ENCODE peak calls at places on chromosomes 2 and 18, in seven cellular contexts. P is mucosa of descending colon; Z is NT2/D1; N is CD4-positive, CD25-positive, alpha-beta regulatory T cell; H is SJSA1; D is transverse colon; U is fibroblast of lung. B is an unnamed sample.

GRCh38 chr2:65367517-65367916 is 64.9 kb downstream of the SPRED2 start:
- DNase-seq in P (no peak), Z (no peak), N (no peak), H (peak; percentile 84), D (peak; percentile 36), U (peak; percentile 93), B (no peak)

GRCh38 chr2:11433875-11434274 is 32.1 kb downstream of the E2F6 start:
- DNase-seq in P (no peak), Z (no peak), N (no peak), H (no peak), D (no peak), U (no peak), B (no peak)

GRCh38 chr2:175195012-175195411 is 13.5 kb upstream of the ATP5MC3 start:
- DNase-seq in P (no peak), Z (no peak), N (no peak), H (no peak), D (no peak), U (no peak), B (no peak)

GRCh38 chr2:183070942-183071844 is 7.4 kb upstream of the DUSP19 start:
- DNase-seq in P (peak; percentile 63), Z (no peak), N (no peak), H (no peak), D (peak; percentile 36), U (peak; percentile 41), B (no peak)

GRCh38 chr2:203484266-203485112 is 50.6 kb downstream of the RAPH1 start:
- DNase-seq in P (peak; percentile 47), Z (peak; percentile 23), N (peak; percentile 34), H (no peak), D (peak; percentile 38), U (peak; percentile 52), B (peak; percentile 53)

GRCh38 chr18:79567481-79568147 is 112.0 kb upstream of the CTDP1 start:
- DNase-seq in P (no peak), Z (peak; percentile 58), N (no peak), H (peak; percentile 86), D (no peak), U (peak; percentile 76), B (no peak)

GRCh38 chr2:215746507-215747243 is 266.7 kb downstream of the MREG start:
- DNase-seq in P (no peak), Z (no peak), N (no peak), H (no peak), D (no peak), U (no peak), B (no peak)

GRCh38 chr2:9757430-9758287 is 85.6 kb upstream of the TAF1B start:
- DNase-seq in P (no peak), Z (no peak), N (no peak), H (no peak), D (no peak), U (peak; percentile 39), B (no peak)

GRCh38 chr2:200405599-200406298 is 99.3 kb downstream of the SPATS2L start:
- DNase-seq in P (peak; percentile 53), Z (no peak), N (no peak), H (peak; percentile 96), D (peak; percentile 21), U (peak; percentile 89), B (no peak)

GRCh38 chr2:16069933-16070647 is 129.7 kb downstream of the MYCN start:
- DNase-seq in P (no peak), Z (no peak), N (no peak), H (peak; percentile 4), D (no peak), U (no peak), B (no peak)

GRCh38 chr2:61878756-61879155 is 9.7 kb downstream of the CCT4 start:
- DNase-seq in P (no peak), Z (no peak), N (no peak), H (no peak), D (no peak), U (no peak), B (no peak)

GRCh38 chr18:23883277-23883790 is 131.2 kb upstream of the TTC39C start:
- DNase-seq in P (no peak), Z (no peak), N (no peak), H (no peak), D (no peak), U (no peak), B (no peak)

GRCh38 chr18:31516432-31516831 is 18.5 kb downstream of the DSG2 start:
- DNase-seq in P (no peak), Z (no peak), N (no peak), H (no peak), D (no peak), U (no peak), B (no peak)

GRCh38 chr2:7012141-7012809 is 95.1 kb downstream of the RNF144A start:
- DNase-seq in P (no peak), Z (no peak), N (no peak), H (peak; percentile 32), D (no peak), U (no peak), B (no peak)

GRCh38 chr2:8685697-8686358 is 4.0 kb downstream of the ID2 start:
- DNase-seq in P (peak; percentile 82), Z (peak; percentile 47), N (peak; percentile 63), H (peak; percentile 78), D (peak; percentile 81), U (peak; percentile 35), B (peak; percentile 80)

DNA sequence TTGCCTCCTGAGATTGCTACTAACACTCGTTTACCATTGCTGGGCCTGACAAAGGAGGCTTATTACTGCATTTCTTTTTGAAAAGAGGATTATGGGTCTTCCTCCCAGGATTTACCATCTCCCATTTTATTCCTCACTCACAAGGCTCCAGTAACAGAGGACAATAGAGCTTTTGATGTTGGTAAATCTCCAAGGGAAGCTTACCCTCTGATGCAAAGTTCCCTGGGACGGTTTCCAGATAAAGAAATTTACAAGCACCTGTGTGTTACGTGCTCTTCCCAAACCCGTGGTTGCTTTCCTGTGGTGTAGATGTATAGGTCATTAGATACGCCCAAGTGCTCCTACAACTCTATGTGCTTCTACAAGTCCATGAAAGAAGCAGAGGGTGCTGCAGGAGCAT is 17.1 kb downstream of the VSNL1 start:
- DNase-seq in P (peak; percentile 35), Z (no peak), N (no peak), H (no peak), D (peak; percentile 8), U (no peak), B (no peak)
- H3K4me3 ChIP-seq in P (no peak overlapping the region), Z (no peak overlapping the region), N (no peak overlapping the region), H (no peak overlapping the region), D (no peak overlapping the region), U (no peak overlapping the region), B (no peak overlapping the region)

GRCh38 chr2:233428438-233428837 is 74.1 kb downstream of the DGKD start:
- DNase-seq in P (no peak), Z (no peak), N (no peak), H (no peak), D (no peak), U (no peak), B (no peak)

GRCh38 chr2:233430651-233431050 is 76.4 kb downstream of the DGKD start:
- DNase-seq in P (no peak), Z (no peak), N (no peak), H (no peak), D (no peak), U (no peak), B (no peak)

GRCh38 chr2:233428008-233428407 is 73.7 kb downstream of the DGKD start:
- DNase-seq in P (no peak), Z (no peak), N (no peak), H (no peak), D (no peak), U (no peak), B (no peak)

GRCh38 chr2:233430091-233430490 is 75.8 kb downstream of the DGKD start:
- DNase-seq in P (no peak), Z (no peak), N (no peak), H (peak; percentile 48), D (no peak), U (no peak), B (no peak)

GRCh38 chr2:233429175-233429897 is 75.0 kb downstream of the DGKD start:
- DNase-seq in P (no peak), Z (no peak), N (no peak), H (no peak), D (no peak), U (no peak), B (no peak)
- H3K4me1 ChIP-seq in P (peaks cover 19% of the 10 kb centered on the region), Z (no peaks in the 10 kb centered on the region), N (peaks cover 5% of the 10 kb centered on the region), H (peaks cover 25% of the 10 kb centered on the region), D (peaks cover 42% of the 10 kb centered on the region), U (no peaks in the 10 kb centered on the region), B (peaks cover 44% of the 10 kb centered on the region)

GRCh38 chr2:237410949-237411635 is 2.9 kb downstream of the COL6A3 start:
- DNase-seq in P (no peak), Z (no peak), N (no peak), H (no peak), D (no peak), U (no peak), B (no peak)

GRCh38 chr2:237412646-237413292 is 1.2 kb downstream of the COL6A3 start:
- DNase-seq in P (no peak), Z (no peak), N (no peak), H (no peak), D (no peak), U (no peak), B (no peak)

GRCh38 chr2:237414056-237414661 is at the start of gene COL6A3:
- DNase-seq in P (peak; percentile 43), Z (no peak), N (no peak), H (no peak), D (peak; percentile 43), U (peak; percentile 98), B (no peak)

GRCh38 chr2:237411683-237412349 is 2.1 kb downstream of the COL6A3 start:
- DNase-seq in P (no peak), Z (no peak), N (no peak), H (peak; percentile 41), D (no peak), U (peak; percentile 66), B (no peak)

DNA sequence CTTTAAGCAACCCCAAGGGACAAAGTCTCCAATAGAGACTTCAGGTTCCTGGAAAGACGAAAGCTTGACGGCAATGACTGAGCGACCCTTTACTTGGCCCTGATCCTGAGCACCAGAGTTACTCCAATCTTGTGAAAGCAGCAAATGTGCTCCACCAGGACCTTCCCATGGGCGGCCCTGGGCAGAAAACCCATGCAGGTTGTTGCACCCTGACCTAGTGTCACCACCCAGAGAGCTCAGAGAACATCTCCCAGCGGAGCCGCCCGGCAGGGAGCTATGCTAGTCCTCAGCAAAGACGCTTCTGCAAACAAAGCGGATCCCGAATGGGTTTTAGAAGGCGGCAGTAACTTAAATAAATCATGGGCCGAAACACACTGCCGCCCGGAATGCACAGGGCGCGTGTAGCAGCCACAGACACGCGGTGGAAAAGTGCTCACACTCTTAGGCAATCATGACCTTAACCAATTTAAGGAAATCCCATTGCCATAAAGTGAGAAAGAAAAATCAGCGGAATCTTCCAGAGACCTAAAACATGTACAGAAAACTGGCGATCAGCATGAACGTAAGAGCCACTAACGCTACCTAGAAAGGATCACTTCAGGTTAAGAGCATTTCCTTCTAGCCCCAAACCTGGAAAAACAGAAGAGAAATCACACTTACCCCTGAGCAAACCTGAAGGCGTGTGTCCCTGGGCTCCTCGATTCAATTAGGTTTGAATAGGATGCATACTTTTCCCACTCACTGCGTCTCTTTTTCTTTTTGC is 490 bp downstream of the COL6A3 start:
- DNase-seq in P (no peak), Z (no peak), N (no peak), H (peak; percentile 64), D (no peak), U (peak; percentile 57), B (no peak)
- H3K4me3 ChIP-seq in P (no peak overlapping the region), Z (peak overlapping the region; percentile 2), N (no peak overlapping the region), H (peak overlapping the region; percentile 46), D (peak overlapping the region; percentile 45), U (peak overlapping the region; percentile 88), B (no peak overlapping the region)

DNA sequence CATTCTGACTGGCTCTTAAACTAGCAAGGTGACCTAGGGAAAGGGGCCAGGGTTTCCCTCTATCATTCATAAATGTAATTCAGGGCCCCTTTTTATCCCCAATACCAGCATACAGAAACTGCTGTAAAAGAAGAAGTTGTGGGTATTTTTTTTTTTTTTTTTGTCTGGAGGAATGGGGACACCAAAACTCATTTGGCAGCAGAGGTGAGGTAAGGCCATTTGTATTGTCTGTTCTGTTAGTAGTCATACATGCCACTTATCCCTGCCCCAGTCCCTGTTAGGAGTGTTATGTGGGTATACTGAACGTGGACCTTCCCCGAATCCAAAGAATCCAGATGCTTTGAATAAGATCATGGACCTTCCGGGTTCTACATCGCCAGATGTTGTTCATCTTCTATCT is 1.7 kb downstream of the SEPTIN2 start:
- DNase-seq in P (no peak), Z (no peak), N (no peak), H (no peak), D (no peak), U (no peak), B (no peak)
- H3K4me1 ChIP-seq in P (peaks cover 39% of the 10 kb centered on the region), Z (no peaks in the 10 kb centered on the region), N (peaks cover 67% of the 10 kb centered on the region), H (peaks cover 28% of the 10 kb centered on the region), D (peaks cover 76% of the 10 kb centered on the region), U (peaks cover 3% of the 10 kb centered on the region), B (peaks cover 61% of the 10 kb centered on the region)

B was measured in CD8-positive, alpha-beta memory T cell.